ENCODE peak calls at places on chromosomes 12 and 14, in eight cellular contexts. T is NCI-H2081; E is stimulated activated naive B cell treated with anti-CD40 and anti-IgM and Interleukin-4, amounts not matched to agents 10 μg/mL and 1 μg/mL and 100 μg/mL, for 72 hours; H is SW480; G is right lobe of liver; S is amniotic stem cell; Q is GM23248; B is choroid plexus epithelial cell. U is an unnamed sample.

GRCh38 chr12:65911321-65911720 is 87.0 kb downstream of the HMGA2 start:
- DNase-seq in G (no peak), B (peak), H (no peak), Q (peak), E (no peak), T (no peak), S (no peak), U (no peak)

GRCh38 chr12:105922670-105923102 is 216.1 kb downstream of the NUAK1 start:
- DNase-seq in E (no peak), H (peak), B (peak), G (no peak), S (no peak), Q (peak), T (no peak), U (no peak)

GRCh38 chr12:62983594-62983993 is 48.6 kb upstream of the PPM1H start:
- DNase-seq in S (no peak), H (no peak), Q (no peak), E (no peak), T (no peak), G (no peak), B (peak), U (peak)

GRCh38 chr14:64944861-64945260 is 2.3 kb upstream of the GPX2 start:
- DNase-seq in B (no peak), S (no peak), Q (no peak), T (no peak), G (peak), E (no peak), H (no peak), U (no peak)

GRCh38 chr14:60183724-60184596 is 18.8 kb upstream of the DHRS7 start:
- DNase-seq in E (no peak), H (peak), S (peak), G (no peak), Q (peak), T (peak), B (peak), U (peak)

GRCh38 chr14:91482278-91483023 is 27.7 kb downstream of the PPP4R3A start:
- DNase-seq in S (no peak), E (no peak), Q (peak), B (peak), H (no peak), T (no peak), G (no peak), U (no peak)

GRCh38 chr12:46449856-46450255 is 77.3 kb upstream of the SLC38A2 start:
- DNase-seq in S (no peak), H (no peak), G (no peak), T (no peak), Q (no peak), B (no peak), E (no peak), U (no peak)

GRCh38 chr12:20077618-20078017 is 290.7 kb upstream of the PDE3A start:
- DNase-seq in E (no peak), S (no peak), Q (no peak), B (no peak), G (no peak), H (no peak), T (no peak), U (no peak)

GRCh38 chr14:34794941-34795340 is 80.2 kb downstream of the BAZ1A start:
- DNase-seq in S (no peak), Q (peak), T (no peak), G (no peak), E (no peak), B (no peak), H (no peak), U (no peak)

GRCh38 chr12:89768586-89769482 is 60.2 kb upstream of the ATP2B1 start:
- DNase-seq in G (no peak), Q (peak), H (peak), S (peak), T (no peak), B (peak), E (no peak), U (peak)

GRCh38 chr12:57141249-57141648 is 6.2 kb downstream of the LRP1-AS start:
- DNase-seq in G (no peak), Q (no peak), B (no peak), E (no peak), H (no peak), T (no peak), S (no peak), U (no peak)

GRCh38 chr12:86283607-86284006 is 27.4 kb upstream of the MGAT4C start:
- DNase-seq in G (no peak), T (no peak), H (no peak), Q (no peak), E (no peak), S (no peak), B (no peak), U (no peak)

GRCh38 chr12:1915082-1915968 is 3.1 kb downstream of the CACNA2D4 start:
- DNase-seq in H (no peak), G (peak), Q (no peak), E (peak), B (no peak), T (no peak), S (no peak), U (no peak)

GRCh38 chr14:92990456-92991430 is 67.8 kb downstream of the CHGA start:
- DNase-seq in E (no peak), Q (no peak), T (no peak), G (no peak), H (no peak), S (no peak), B (peak), U (no peak)

GRCh38 chr12:75560167-75560566 is 48.8 kb upstream of the KRR1 start:
- DNase-seq in B (peak), E (no peak), T (peak), S (no peak), H (peak), G (no peak), Q (peak), U (peak)